ENCODE peak calls at places on chromosomes 3 and 15, in eight cellular contexts. G, S, Z, O, T, K, D and P are unnamed samples.

GRCh38 chr3:129052675-129053074 is 7.9 kb upstream of the GP9 start:
- DNase-seq in T (no peak), D (peak; percentile 77), G (no peak), S (no peak), K (no peak), Z (no peak), O (no peak), P (no peak)

GRCh38 chr3:99846472-99846871 is 28.8 kb downstream of the CMSS1 start:
- DNase-seq in K (peak; percentile 49), Z (no peak), D (no peak), O (no peak), G (peak; percentile 53), S (no peak), T (no peak), P (peak; percentile 31)

GRCh38 chr3:74643636-74644035 is 29.2 kb upstream of the CNTN3 start:
- DNase-seq in T (peak; percentile 88), Z (no peak), O (no peak), K (peak; percentile 60), G (no peak), D (peak; percentile 66), S (no peak), P (peak; percentile 4)

GRCh38 chr3:18351069-18351628 is 74.0 kb downstream of the SATB1 start:
- DNase-seq in D (no peak), O (no peak), T (no peak), K (no peak), G (no peak), Z (no peak), S (no peak), P (no peak)

GRCh38 chr3:135229018-135229495 is 434.0 kb downstream of the EPHB1 start:
- DNase-seq in S (no peak), K (no peak), D (no peak), Z (no peak), G (peak; percentile 10), O (no peak), T (no peak), P (no peak)

GRCh38 chr3:167575000-167575399 is 78.7 kb downstream of the WDR49 start:
- DNase-seq in O (no peak), S (no peak), G (peak; percentile 5), T (no peak), D (no peak), Z (no peak), K (no peak), P (no peak)

GRCh38 chr3:39665441-39665840 is 144.0 kb upstream of the MYRIP start:
- DNase-seq in T (no peak), D (no peak), O (no peak), S (no peak), K (no peak), Z (no peak), G (no peak), P (no peak)

GRCh38 chr15:50304856-50305255 is 39.3 kb upstream of the HDC start:
- DNase-seq in S (no peak), G (no peak), O (no peak), Z (no peak), D (no peak), T (no peak), K (no peak), P (no peak)

GRCh38 chr15:65339436-65339835 is 35.0 kb downstream of the RNU5B-1 start:
- DNase-seq in O (no peak), G (no peak), K (no peak), D (no peak), Z (no peak), S (no peak), T (no peak), P (no peak)

GRCh38 chr15:70099167-70099965 is 1.6 kb upstream of the TLE3 start:
- DNase-seq in O (peak; percentile 100), T (peak; percentile 100), Z (peak; percentile 98), S (peak; percentile 92), K (peak; percentile 99), G (peak; percentile 99), D (peak; percentile 100), P (peak; percentile 99)

GRCh38 chr3:181629029-181629428 is 82.7 kb upstream of the SOX2 start:
- DNase-seq in T (no peak), D (no peak), S (no peak), Z (no peak), K (no peak), O (no peak), G (no peak), P (peak; percentile 23)

GRCh38 chr3:190534386-190534785 is 20.5 kb downstream of the IL1RAP start:
- DNase-seq in G (peak; percentile 88), K (no peak), O (no peak), D (no peak), T (no peak), S (no peak), Z (no peak), P (peak; percentile 59)

GRCh38 chr15:70170096-70170699 is 72.5 kb upstream of the TLE3 start:
- DNase-seq in O (no peak), G (no peak), S (no peak), D (no peak), Z (no peak), K (no peak), T (no peak), P (no peak)

GRCh38 chr15:95051881-95052280 is 820.5 kb downstream of the MCTP2 start:
- DNase-seq in O (no peak), T (no peak), G (no peak), S (peak; percentile 10), Z (no peak), D (no peak), K (no peak), P (no peak)

GRCh38 chr3:134330895-134331810 is 43.1 kb downstream of the AMOTL2 start:
- DNase-seq in T (peak; percentile 86), D (no peak), K (peak; percentile 54), O (no peak), S (no peak), Z (no peak), G (no peak), P (peak; percentile 52)

GRCh38 chr3:100900671-100901070 is 92.5 kb downstream of the ABI3BP start:
- DNase-seq in Z (no peak), D (no peak), S (no peak), G (peak; percentile 27), K (no peak), O (no peak), T (no peak), P (peak; percentile 38)

GRCh38 chr3:29697989-29698388 is 417.1 kb downstream of the RBMS3 start:
- DNase-seq in S (no peak), K (no peak), D (no peak), O (no peak), G (no peak), Z (no peak), T (no peak), P (peak; percentile 15)

GRCh38 chr3:81496407-81497104 is 264.9 kb downstream of the GBE1 start:
- DNase-seq in K (no peak), S (no peak), O (no peak), D (no peak), G (no peak), T (no peak), Z (no peak), P (no peak)

GRCh38 chr3:65924762-65925161 is 114.0 kb downstream of the MAGI1 start:
- DNase-seq in S (no peak), T (no peak), G (no peak), O (no peak), Z (no peak), D (no peak), K (no peak), P (no peak)

GRCh38 chr3:55592572-55592971 is 105.5 kb upstream of the WNT5A start:
- DNase-seq in K (no peak), O (no peak), T (no peak), S (no peak), G (no peak), Z (no peak), D (no peak), P (no peak)

GRCh38 chr3:45817788-45818523 is 21.6 kb upstream of the SLC6A20 start:
- DNase-seq in K (peak; percentile 70), G (no peak), O (no peak), Z (peak; percentile 97), D (no peak), T (no peak), S (peak; percentile 90), P (peak; percentile 97)

GRCh38 chr15:90165659-90166489 is 35.3 kb upstream of the SEMA4B start:
- DNase-seq in S (peak; percentile 96), O (no peak), D (no peak), T (peak; percentile 93), K (peak; percentile 64), Z (peak; percentile 86), G (peak; percentile 79), P (peak; percentile 99)

DNA sequence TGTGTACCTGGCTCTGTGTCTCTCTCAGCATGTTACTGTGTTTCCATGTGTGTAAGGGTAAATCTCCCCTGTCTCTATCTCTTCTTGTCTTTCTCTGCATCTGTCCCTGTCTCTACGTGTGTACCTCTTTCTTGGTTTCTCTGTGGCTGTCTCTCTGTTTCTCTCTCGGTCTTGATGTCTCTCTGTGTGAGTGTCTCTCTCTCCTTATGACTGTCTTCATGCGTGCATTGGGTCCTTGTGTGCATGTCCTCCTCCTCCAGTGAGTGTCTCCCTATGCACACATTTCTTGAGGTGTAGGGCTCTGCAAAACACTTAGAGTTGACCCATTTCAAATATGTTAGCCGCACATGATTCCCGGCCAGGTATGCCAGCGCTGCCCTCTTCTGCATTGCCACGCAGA is 903.3 kb upstream of the CFAP20DC start:
- DNase-seq in T (no peak), K (no peak), Z (no peak), G (no peak), D (no peak), O (no peak), S (no peak), P (no peak)
- TF ChIP-seq CTCF in T (no peak), K (no peak), Z (no peak), G (no peak), D (no peak), O (no peak), S (no peak), P (no peak)

GRCh38 chr3:57555738-57556458 is at the start of gene PDE12:
- DNase-seq in O (peak; percentile 82), T (peak; percentile 96), K (peak; percentile 88), S (peak; percentile 57), Z (peak; percentile 75), G (peak; percentile 80), D (peak; percentile 79), P (peak; percentile 92)
- TF ChIP-seq CTCF in O (no peak), T (no peak), K (no peak), S (no peak), Z (no peak), G (no peak), D (no peak), P (no peak)

DNA sequence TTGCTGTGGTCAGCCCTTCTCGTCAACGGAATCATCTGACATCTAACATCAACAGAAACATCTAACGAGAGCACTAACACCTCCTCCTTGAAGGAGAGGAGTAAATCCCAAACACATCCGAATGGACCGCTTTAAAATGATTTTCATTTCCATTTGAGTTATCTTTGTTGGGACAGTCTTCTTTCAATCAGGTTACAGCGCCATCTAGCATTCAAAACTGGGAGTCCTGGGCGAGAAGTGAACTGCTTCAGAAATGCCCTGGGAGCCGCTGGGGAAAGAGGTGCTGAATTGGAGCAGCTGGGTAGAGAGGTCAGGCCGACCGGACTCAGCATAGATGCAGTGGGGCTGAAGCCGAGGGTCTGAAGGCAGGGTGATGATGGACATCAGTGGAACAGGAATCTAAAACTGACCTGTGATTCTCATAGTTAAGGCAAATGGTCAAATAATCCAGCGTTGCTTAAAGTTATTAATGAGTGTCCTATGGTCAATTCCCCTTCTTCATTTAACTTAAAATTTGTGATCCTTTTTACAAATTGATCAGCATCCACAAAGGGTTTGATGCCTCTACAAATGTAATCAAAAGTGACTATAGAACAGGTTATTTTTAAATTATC is 170.0 kb upstream of the NDN start:
- DNase-seq in D (no peak), K (no peak), S (no peak), T (no peak), O (no peak), G (peak; percentile 20), Z (peak; percentile 3), P (no peak)
- TF ChIP-seq CTCF in D (peak; percentile 52), K (no peak), S (peak; percentile 8), T (no peak), O (no peak), G (peak; percentile 37), Z (peak; percentile 44), P (peak; percentile 17)

GRCh38 chr3:194036842-194037241 is 99.1 kb upstream of the HES1 start:
- DNase-seq in S (no peak), O (no peak), G (no peak), D (no peak), T (no peak), K (no peak), Z (no peak), P (no peak)
- TF ChIP-seq CTCF in S (no peak), O (no peak), G (no peak), D (no peak), T (no peak), K (no peak), Z (no peak), P (no peak)